ENCODE peak calls at places on chromosomes 13 and 19, in nine cellular contexts. B, P, J, C, G, E, O, M and V are unnamed samples. For H3K36me3, the result is how much of the 10 kb centered on the place peaks cover.

GRCh38 chr13:102812616-102813287 is 13.8 kb downstream of the BIVM start:
- DNase-seq in B (no peak), P (peak), J (no peak), C (no peak), G (no peak), E (no peak), O (no peak), M (peak), V (no peak)

GRCh38 chr19:39971380-39971841 is 446 bp downstream of the PSMC4 start:
- DNase-seq in B (peak), P (peak), J (no peak), C (no peak), G (no peak), E (no peak), O (no peak), M (peak), V (no peak)

GRCh38 chr19:9914315-9915207 is 21.8 kb downstream of the OLFM2 start:
- DNase-seq in B (peak), P (peak), J (peak), C (peak), G (peak), E (peak), O (peak), M (peak), V (no peak)

GRCh38 chr13:79709526-79709925 is 228.6 kb downstream of the NDFIP2 start:
- DNase-seq in B (peak), P (no peak), J (no peak), C (no peak), G (no peak), E (peak), O (no peak), M (no peak), V (peak)

GRCh38 chr19:5037936-5038335 is 69.0 kb downstream of the KDM4B start:
- DNase-seq in B (no peak), P (no peak), J (no peak), C (no peak), G (no peak), E (no peak), O (no peak), M (no peak), V (no peak)

GRCh38 chr13:38819053-38819452 is 132.2 kb downstream of the FREM2 start:
- DNase-seq in B (peak), P (peak), J (no peak), C (peak), G (no peak), E (peak), O (no peak), M (peak), V (no peak)

GRCh38 chr13:25468330-25469178 is 96.8 kb downstream of the ATP8A2 start:
- DNase-seq in B (no peak), P (no peak), J (peak), C (peak), G (no peak), E (no peak), O (no peak), M (peak), V (no peak)

GRCh38 chr19:55149078-55150003 is at the start of gene TNNT1:
- DNase-seq in B (no peak), P (no peak), J (no peak), C (no peak), G (no peak), E (no peak), O (no peak), M (peak), V (no peak)

GRCh38 chr19:32875428-32875827 is 5.9 kb upstream of the SLC7A9 start:
- DNase-seq in B (no peak), P (no peak), J (no peak), C (no peak), G (no peak), E (no peak), O (no peak), M (peak), V (no peak)

GRCh38 chr13:92414851-92415250 is 811.8 kb upstream of the GPC6 start:
- DNase-seq in B (no peak), P (no peak), J (no peak), C (no peak), G (no peak), E (no peak), O (no peak), M (no peak), V (no peak)

GRCh38 chr13:70580825-70581224 is 472.6 kb upstream of the KLHL1 start:
- DNase-seq in B (no peak), P (no peak), J (no peak), C (no peak), G (no peak), E (no peak), O (no peak), M (no peak), V (no peak)

GRCh38 chr19:5225486-5226345 is 114.9 kb downstream of the PTPRS start:
- DNase-seq in B (no peak), P (no peak), J (no peak), C (peak), G (no peak), E (no peak), O (no peak), M (peak), V (no peak)

GRCh38 chr19:13859361-13859880 is 17.5 kb upstream of the NANOS3 start:
- DNase-seq in B (peak), P (peak), J (no peak), C (no peak), G (no peak), E (no peak), O (no peak), M (no peak), V (no peak)

GRCh38 chr13:110820311-110820710 is 94.6 kb downstream of the ANKRD10 start:
- DNase-seq in B (no peak), P (no peak), J (no peak), C (no peak), G (no peak), E (no peak), O (no peak), M (peak), V (no peak)

GRCh38 chr13:48680756-48681392 is 27.1 kb downstream of the CYSLTR2 start:
- DNase-seq in B (no peak), P (no peak), J (no peak), C (no peak), G (no peak), E (no peak), O (no peak), M (no peak), V (no peak)

GRCh38 chr13:91355826-91356710 is 8.6 kb downstream of the MIR17HG start:
- DNase-seq in B (no peak), P (no peak), J (no peak), C (no peak), G (no peak), E (no peak), O (no peak), M (no peak), V (no peak)

GRCh38 chr13:48533986-48534600 is 1.2 kb upstream of the RCBTB2 start:
- DNase-seq in B (no peak), P (no peak), J (no peak), C (no peak), G (no peak), E (no peak), O (no peak), M (peak), V (no peak)

GRCh38 chr13:109568273-109568900 is 218.0 kb downstream of the IRS2 start:
- DNase-seq in B (no peak), P (no peak), J (no peak), C (no peak), G (no peak), E (peak), O (no peak), M (no peak), V (no peak)

GRCh38 chr19:2015611-2015950 is at the start of gene BTBD2:
- DNase-seq in B (no peak), P (no peak), J (no peak), C (peak), G (no peak), E (peak), O (peak), M (no peak), V (no peak)

GRCh38 chr19:42150353-42150752 is 18.1 kb upstream of the POU2F2 start:
- DNase-seq in B (no peak), P (no peak), J (no peak), C (no peak), G (no peak), E (no peak), O (no peak), M (no peak), V (no peak)

GRCh38 chr19:10552596-10553053 is 8.9 kb downstream of the ATG4D start:
- DNase-seq in B (no peak), P (no peak), J (no peak), C (no peak), G (no peak), E (peak), O (no peak), M (no peak), V (no peak)

GRCh38 chr19:55452381-55453325 is 8.8 kb downstream of the ISOC2 start:
- DNase-seq in B (peak), P (peak), J (peak), C (peak), G (no peak), E (peak), O (no peak), M (peak), V (peak)

DNA sequence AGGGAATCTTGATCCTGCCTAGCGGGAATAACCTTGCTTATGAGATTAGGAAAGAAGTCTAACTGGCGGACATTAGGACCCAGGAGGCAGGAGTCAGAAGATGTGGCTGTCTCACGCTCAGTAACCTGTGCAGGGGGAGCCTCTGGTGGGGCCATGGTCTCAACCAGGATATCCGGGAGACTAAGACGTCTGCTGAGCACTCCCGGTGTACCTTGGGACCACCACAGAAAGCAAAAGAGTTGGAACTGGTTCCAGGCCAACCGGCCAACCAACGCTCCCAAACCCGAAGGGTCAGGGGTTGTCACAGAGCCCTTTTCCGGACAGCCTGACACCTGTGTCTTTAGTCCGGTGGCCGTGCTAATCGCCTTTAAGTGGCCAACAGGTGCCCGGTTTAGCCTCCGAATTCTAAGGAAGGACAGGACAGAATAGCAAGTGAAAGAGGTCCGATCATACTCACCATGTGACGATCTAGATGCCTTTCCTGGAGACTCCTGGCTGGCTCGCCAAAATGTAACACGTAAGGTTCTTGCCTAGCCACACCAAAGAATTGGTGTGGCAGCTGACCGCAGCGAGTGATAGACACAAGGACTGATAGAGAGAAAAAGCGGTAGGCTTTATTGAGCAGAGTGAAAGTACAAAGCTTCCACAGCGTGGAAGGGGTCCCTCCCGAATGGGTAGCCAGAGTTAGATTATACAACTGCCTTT is 103.9 kb upstream of the DIAPH3 start:
- DNase-seq in B (peak), P (no peak), J (no peak), C (peak), G (no peak), E (no peak), O (no peak), M (peak), V (no peak)
- H3K4me3 ChIP-seq in B (peak), P (peak), J (peak), C (peak), G (peak), E (peak), O (peak), M (peak), V (peak)

GRCh38 chr13:98457053-98457452 is 119.9 kb downstream of the STK24 start:
- DNase-seq in B (no peak), P (no peak), J (no peak), C (no peak), G (no peak), E (no peak), O (no peak), M (no peak), V (no peak)
- H3K36me3 ChIP-seq in B (under half), P (under half), J (under half), C (under half), G (half or more), E (under half), O (half or more), M (under half), V (under half)

GRCh38 chr13:77571956-77572355 is 36.5 kb downstream of the SCEL start:
- DNase-seq in B (no peak), P (no peak), J (no peak), C (no peak), G (no peak), E (no peak), O (no peak), M (no peak), V (no peak)
- TF ChIP-seq CTCF in B (no peak), P (no peak), J (no peak), C (no peak), G (no peak), E (no peak), O (no peak), M (no peak), V (no peak)

DNA sequence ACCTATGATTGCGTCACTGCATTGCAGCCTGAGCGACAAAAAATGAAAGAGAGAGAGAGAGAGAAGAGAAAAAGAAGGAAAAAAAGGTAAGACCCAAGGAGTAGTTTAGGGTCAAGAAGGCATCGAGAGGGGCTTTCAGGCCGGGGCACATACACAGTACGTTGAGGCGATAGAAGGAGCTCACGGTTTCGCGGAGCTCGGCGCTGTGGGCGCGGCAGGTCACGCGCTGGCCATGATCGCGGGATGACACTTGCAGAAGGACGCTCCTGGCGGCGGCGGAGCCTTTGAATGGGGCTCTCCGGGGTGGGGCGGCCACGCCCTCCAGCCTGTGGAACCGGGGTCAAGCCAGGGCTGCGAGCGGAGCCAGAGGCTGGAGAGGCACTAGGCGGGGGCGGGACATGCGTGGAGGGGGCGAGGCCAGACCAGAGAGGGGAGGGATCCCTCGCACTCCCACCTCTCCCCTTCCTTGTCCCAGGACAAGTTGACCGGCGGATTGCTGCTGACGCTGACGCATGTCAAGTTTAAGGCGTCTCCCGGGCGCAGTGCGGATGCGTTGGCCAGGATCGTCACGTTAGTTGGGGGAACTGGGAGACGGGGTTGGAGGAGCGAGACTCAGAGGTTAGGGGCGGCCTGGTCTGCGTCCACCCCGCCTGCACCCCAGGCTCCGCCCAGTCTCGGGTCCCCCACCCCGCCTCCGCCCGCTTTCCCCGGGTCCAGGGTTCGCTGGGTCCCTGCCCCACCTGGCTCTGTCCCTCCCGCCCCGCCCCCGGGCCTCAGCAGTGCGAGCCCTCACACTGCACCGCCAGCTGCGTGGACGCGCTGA is 6.9 kb downstream of the NPHS1 start:
- DNase-seq in B (no peak), P (no peak), J (no peak), C (no peak), G (no peak), E (no peak), O (no peak), M (peak), V (no peak)
- H3K4me3 ChIP-seq in B (no peak), P (no peak), J (no peak), C (no peak), G (peak), E (no peak), O (peak), M (no peak), V (peak)

GRCh38 chr19:24051516-24051915 is 35.5 kb upstream of the ZNF254 start:
- DNase-seq in B (no peak), P (no peak), J (no peak), C (no peak), G (no peak), E (no peak), O (no peak), M (no peak), V (no peak)

GRCh38 chr19:24054044-24054935 is 32.7 kb upstream of the ZNF254 start:
- DNase-seq in B (no peak), P (peak), J (no peak), C (no peak), G (no peak), E (peak), O (no peak), M (no peak), V (peak)

GRCh38 chr19:24052811-24053210 is 34.2 kb upstream of the ZNF254 start:
- DNase-seq in B (no peak), P (no peak), J (no peak), C (no peak), G (no peak), E (peak), O (no peak), M (no peak), V (no peak)

GRCh38 chr19:24055548-24055947 is 31.4 kb upstream of the ZNF254 start:
- DNase-seq in B (no peak), P (no peak), J (no peak), C (no peak), G (no peak), E (no peak), O (no peak), M (no peak), V (no peak)

GRCh38 chr19:24053601-24054000 is 33.4 kb upstream of the ZNF254 start:
- DNase-seq in B (no peak), P (no peak), J (no peak), C (no peak), G (no peak), E (no peak), O (no peak), M (no peak), V (no peak)
- H3K36me3 ChIP-seq in B (under half), P (half or more), J (under half), C (half or more), G (half or more), E (under half), O (half or more), M (under half), V (under half)

GRCh38 chr19:18429717-18430416 is 8.1 kb downstream of the ISYNA1 start:
- DNase-seq in B (no peak), P (no peak), J (no peak), C (no peak), G (no peak), E (no peak), O (no peak), M (no peak), V (no peak)

GRCh38 chr19:18428173-18428836 is 9.1 kb downstream of the SSBP4 start:
- DNase-seq in B (no peak), P (no peak), J (no peak), C (no peak), G (no peak), E (no peak), O (no peak), M (no peak), V (no peak)

GRCh38 chr19:18427752-18428131 is 8.5 kb downstream of the SSBP4 start:
- DNase-seq in B (no peak), P (no peak), J (no peak), C (no peak), G (no peak), E (no peak), O (no peak), M (no peak), V (no peak)

GRCh38 chr19:18430417-18431144 is 7.4 kb downstream of the ISYNA1 start:
- DNase-seq in B (no peak), P (no peak), J (no peak), C (no peak), G (no peak), E (no peak), O (no peak), M (no peak), V (no peak)

DNA sequence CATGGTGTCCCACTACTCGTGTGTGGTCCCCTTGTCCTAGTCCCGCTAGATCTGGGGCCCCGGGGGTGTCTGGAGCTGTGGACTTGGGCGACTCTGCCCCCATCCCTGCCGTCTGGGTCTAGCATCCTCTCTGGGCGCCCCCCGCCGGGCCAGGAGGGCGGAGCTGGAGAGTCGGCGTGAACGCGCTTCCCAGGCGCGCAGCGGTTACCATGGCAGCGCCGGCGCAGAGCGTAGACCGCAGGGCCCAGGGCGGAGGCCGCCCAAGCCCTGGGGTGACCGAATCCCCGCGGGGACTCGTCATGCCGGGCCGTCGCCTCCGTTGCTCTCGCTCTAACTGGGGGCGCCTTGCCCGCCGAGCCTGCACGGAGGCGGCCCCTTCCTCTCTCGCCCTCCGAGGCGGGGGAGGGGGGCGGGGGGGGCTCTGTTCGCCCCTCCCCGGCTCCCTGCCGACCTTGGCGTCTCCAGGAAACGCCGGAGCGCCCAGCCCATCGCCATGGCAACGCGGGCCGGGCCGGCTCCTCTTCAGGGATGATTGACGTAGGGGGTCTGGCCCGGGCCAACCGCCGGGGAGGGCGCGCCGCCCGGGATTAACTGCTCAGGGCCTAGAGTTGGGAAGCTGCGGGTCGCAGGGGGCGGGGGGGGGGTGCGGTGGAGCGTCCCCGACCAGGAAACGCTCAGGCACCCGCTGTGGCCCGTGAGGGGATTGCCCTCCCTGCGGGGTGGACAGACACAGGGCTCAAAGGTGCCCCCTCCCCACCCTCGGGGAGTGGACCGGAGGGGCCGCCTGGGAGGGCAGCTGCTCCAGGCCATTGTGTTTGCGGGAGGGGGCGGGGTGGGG is 8.9 kb downstream of the ISYNA1 start:
- DNase-seq in B (peak), P (peak), J (peak), C (peak), G (no peak), E (peak), O (peak), M (peak), V (no peak)
- TF ChIP-seq CTCF in B (no peak), P (peak), J (peak), C (no peak), G (no peak), E (peak), O (no peak), M (no peak), V (no peak)

DNA sequence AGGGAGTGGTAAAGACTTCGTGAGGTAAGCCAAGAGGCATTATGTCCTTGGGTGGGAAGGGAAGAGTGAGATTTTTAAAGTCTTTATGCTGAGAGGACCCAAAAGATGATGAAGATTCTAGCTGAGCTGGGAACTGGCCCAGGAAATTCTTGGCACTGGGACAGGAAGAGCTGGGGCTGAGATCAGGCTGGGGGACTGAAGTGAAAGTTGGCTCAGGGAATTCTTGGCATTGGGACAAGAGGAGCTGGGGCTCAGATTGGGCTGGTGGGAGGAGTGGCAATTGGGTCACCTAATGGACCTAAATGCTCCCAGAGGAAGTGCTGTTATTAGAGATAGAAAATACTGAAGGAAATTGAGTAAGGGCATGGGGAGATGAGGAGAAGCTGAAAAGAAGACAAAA is 8.9 kb downstream of the SCEL start:
- DNase-seq in B (peak), P (peak), J (no peak), C (peak), G (no peak), E (peak), O (no peak), M (no peak), V (no peak)
- H3K4me3 ChIP-seq in B (no peak), P (no peak), J (no peak), C (no peak), G (no peak), E (no peak), O (no peak), M (no peak), V (no peak)